ENCODE peak calls at places on chromosomes 11 and 22, in seven cellular contexts. C is HFF-Myc, V is AG09309, U is choroid plexus epithelial cell, L is tibial nerve, H is fibroblast of pulmonary artery, P is pancreas. W is an unnamed sample.

GRCh38 chr22:49672013-49672516 is 155.6 kb downstream of the BRD1 start:
- DNase-seq in C (no peak), H (no peak), L (no peak), U (no peak), V (no peak), P (no peak), W (no peak)

GRCh38 chr22:30205281-30206115 is 41.1 kb downstream of the LIF start:
- DNase-seq in V (peak), L (peak), H (peak), U (peak), P (no peak), C (peak), W (peak)

GRCh38 chr11:65112551-65113360 is 1.1 kb downstream of the TM7SF2 start:
- DNase-seq in C (no peak), L (no peak), P (peak), U (peak), V (no peak), H (peak), W (peak)

GRCh38 chr11:128323381-128323780 is 264.0 kb downstream of the ETS1 start:
- DNase-seq in H (peak), U (peak), C (no peak), P (no peak), L (no peak), V (no peak), W (peak)

GRCh38 chr22:43539572-43540533 is 128.0 kb downstream of the MPPED1 start:
- DNase-seq in P (no peak), C (no peak), L (no peak), U (no peak), H (no peak), V (no peak), W (no peak)

GRCh38 chr11:15104166-15104565 is 10.6 kb upstream of the INSC start:
- DNase-seq in P (no peak), L (no peak), H (no peak), V (no peak), C (no peak), U (peak), W (peak)

GRCh38 chr11:746289-747175 is 732 bp upstream of the TALDO1 start:
- DNase-seq in L (no peak), H (no peak), C (no peak), P (no peak), V (no peak), U (peak), W (peak)

GRCh38 chr22:26658161-26658560 is 773 bp downstream of the MIAT start:
- DNase-seq in U (no peak), C (no peak), V (no peak), H (no peak), L (no peak), P (no peak), W (no peak)

GRCh38 chr11:63945482-63946163 is 6.8 kb downstream of the NAA40 start:
- DNase-seq in P (peak), H (peak), V (peak), L (peak), C (peak), U (peak), W (peak)

GRCh38 chr22:23774114-23774921 is 1.7 kb downstream of the MMP11 start:
- DNase-seq in U (no peak), L (no peak), P (no peak), V (no peak), C (no peak), H (no peak), W (no peak)

GRCh38 chr22:38314992-38315800 is 2.0 kb downstream of the CSNK1E start:
- DNase-seq in L (no peak), V (no peak), C (no peak), P (no peak), U (no peak), H (no peak), W (no peak)

GRCh38 chr11:116958246-116958645 is 120.8 kb upstream of the APOA1 start:
- DNase-seq in H (no peak), C (no peak), V (no peak), U (no peak), P (no peak), L (no peak), W (peak)

DNA sequence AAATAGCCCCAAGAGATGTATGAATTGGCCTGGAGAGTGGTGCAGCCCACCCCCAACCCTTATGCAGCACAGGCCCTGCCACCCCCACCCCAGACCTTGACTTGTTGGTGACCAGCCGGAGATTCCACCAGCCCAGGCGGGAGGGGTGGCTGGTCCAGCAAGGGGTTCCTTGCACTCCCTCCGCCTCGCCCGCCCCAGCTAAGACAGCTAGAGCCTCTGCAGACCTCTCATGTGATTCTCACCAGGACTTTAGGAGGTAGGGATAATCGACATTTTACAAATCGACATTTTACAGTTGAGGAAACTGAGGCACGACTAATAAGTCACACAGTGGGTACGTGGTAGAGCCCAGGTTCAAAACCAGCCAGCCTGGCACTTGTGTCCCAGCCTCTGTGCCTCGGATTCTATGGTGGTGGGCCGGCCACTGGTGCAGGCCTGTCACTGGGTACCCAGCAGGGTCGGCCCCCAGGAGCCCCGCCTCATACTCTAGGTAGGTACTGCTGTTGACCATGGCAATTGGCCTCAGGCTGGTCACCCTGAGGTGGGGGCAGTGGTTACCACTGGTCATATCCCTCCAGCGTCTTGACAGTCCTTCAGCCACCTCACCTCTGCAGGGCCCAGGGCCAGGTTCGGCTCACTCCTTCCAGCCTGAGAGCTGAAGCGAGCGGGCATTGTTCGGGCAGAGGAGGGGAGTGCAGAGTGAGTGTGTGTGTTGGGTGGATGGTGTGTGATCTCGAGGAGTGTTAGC is 35.0 kb upstream of the MYRF start:
- DNase-seq in L (no peak), U (no peak), V (no peak), P (no peak), C (no peak), H (no peak), W (no peak)
- H3K4me3 ChIP-seq in L (no peak), U (no peak), V (no peak), P (no peak), C (no peak), H (no peak), W (no peak)

GRCh38 chr11:90148900-90149299 is 14.4 kb downstream of the NAALAD2 start:
- DNase-seq in P (no peak), H (peak), V (no peak), C (no peak), U (peak), L (no peak), W (no peak)
- TF ChIP-seq CTCF in P (no peak), H (peak), V (no peak), C (no peak), U (peak), L (no peak), W (no peak)

DNA sequence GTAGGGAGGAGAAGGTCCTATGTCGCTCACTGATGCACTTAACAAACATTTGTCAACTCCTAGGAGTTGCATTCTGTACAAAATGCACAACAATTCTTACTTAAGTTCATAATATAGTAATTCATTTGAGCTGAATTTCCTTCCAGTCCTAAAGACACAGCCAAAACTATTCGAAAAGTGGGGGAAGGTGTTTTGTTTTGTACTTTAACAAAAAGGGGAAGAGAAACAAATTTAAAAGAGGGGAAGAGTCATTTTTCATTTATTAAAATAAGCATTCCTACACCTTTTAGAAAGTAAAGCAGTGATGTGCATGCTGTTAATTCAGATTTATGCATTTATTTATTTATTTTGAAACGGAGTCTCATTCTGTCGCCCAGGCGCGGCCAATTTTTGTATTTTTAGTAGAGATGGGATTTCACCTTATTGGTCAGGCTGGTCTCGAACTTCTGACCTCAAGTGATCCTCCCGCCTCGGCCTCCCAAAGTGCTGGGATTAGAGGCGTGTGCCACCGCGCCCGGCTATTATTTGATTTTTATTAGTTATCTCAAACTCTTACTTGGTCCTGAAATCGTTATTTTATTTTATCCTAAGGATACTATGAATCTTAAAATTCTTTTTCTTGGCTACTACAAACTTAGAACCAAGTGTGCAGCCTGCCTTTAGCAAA is 1.1 kb upstream of the FANCF start:
- DNase-seq in P (no peak), L (no peak), V (no peak), U (no peak), C (no peak), H (no peak), W (no peak)
- H3K4me3 ChIP-seq in P (no peak), L (no peak), V (no peak), U (no peak), C (no peak), H (no peak), W (no peak)

GRCh38 chr11:76564400-76564799 is 106.1 kb downstream of the LRRC32 start:
- DNase-seq in L (no peak), C (no peak), P (no peak), V (no peak), H (peak), U (no peak), W (no peak)

GRCh38 chr11:76561245-76561644 is 109.3 kb downstream of the LRRC32 start:
- DNase-seq in V (no peak), L (no peak), C (no peak), H (no peak), U (no peak), P (no peak), W (no peak)

GRCh38 chr11:76558891-76559290 is 111.7 kb downstream of the LRRC32 start:
- DNase-seq in C (no peak), U (no peak), H (no peak), P (no peak), V (no peak), L (no peak), W (no peak)

GRCh38 chr11:76560219-76560618 is 110.3 kb downstream of the LRRC32 start:
- DNase-seq in C (no peak), V (no peak), U (no peak), P (no peak), H (no peak), L (no peak), W (peak)

GRCh38 chr11:76562541-76562940 is 108.0 kb downstream of the LRRC32 start:
- DNase-seq in C (no peak), P (no peak), U (no peak), H (no peak), V (no peak), L (no peak), W (no peak)
- TF ChIP-seq CTCF in C (no peak), P (no peak), U (no peak), H (no peak), V (no peak), L (no peak), W (no peak)

GRCh38 chr11:111514216-111515031 is at the start of gene HOATZ:
- DNase-seq in U (no peak), L (no peak), C (no peak), P (peak), H (no peak), V (no peak), W (no peak)
- H3K4me3 ChIP-seq in U (peak), L (no peak), C (peak), P (no peak), H (no peak), V (no peak), W (no peak)

GRCh38 chr11:134033276-134033675 is 35.6 kb upstream of the JAM3 start:
- DNase-seq in C (no peak), L (no peak), V (no peak), H (no peak), U (no peak), P (no peak), W (no peak)

GRCh38 chr11:134028368-134028920 is 40.4 kb upstream of the JAM3 start:
- DNase-seq in L (no peak), P (no peak), H (no peak), U (no peak), C (no peak), V (no peak), W (no peak)

GRCh38 chr11:134032501-134033091 is 36.3 kb upstream of the JAM3 start:
- DNase-seq in V (no peak), U (no peak), H (no peak), L (no peak), P (no peak), C (no peak), W (no peak)

GRCh38 chr11:134032031-134032430 is 36.8 kb upstream of the JAM3 start:
- DNase-seq in C (no peak), U (no peak), V (no peak), L (no peak), P (no peak), H (no peak), W (no peak)

DNA sequence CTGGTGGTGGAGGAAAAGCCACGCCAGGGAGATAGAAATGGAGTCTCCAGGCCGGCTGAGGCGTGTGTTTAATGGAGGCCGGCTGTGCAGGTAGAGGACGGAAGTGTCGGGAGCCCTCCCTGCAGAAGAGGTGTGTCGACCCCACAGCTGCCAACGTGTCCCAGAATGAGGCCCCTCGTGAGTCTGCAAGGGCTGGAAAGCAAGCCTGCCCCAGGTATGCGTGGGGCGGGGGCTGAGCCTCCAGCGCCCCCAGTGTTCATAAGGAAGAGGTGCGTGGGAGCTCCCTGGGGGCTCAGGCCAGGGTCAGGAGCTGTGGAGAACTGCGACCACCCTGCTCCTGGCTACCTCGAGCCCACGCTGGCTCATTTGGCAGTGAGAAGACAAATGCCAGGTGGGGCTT is 38.0 kb upstream of the JAM3 start:
- DNase-seq in H (no peak), L (no peak), U (no peak), C (no peak), V (no peak), P (no peak), W (no peak)
- TF ChIP-seq CTCF in H (peak), L (no peak), U (peak), C (peak), V (no peak), P (no peak), W (no peak)

W was measured in epithelial cell of esophagus.